ENCODE peak calls at places on chromosome 12, in six cellular contexts. E is thoracic aorta, I is IMR-90, D is body of pancreas, J is colonic mucosa, F is cardiac muscle cell. T is an unnamed sample.

GRCh38 chr12:123523518-123523917 is 10.0 kb downstream of the RILPL1 start:
- DNase-seq in E (no peak), I (no peak), D (no peak), J (no peak), F (no peak), T (no peak)

GRCh38 chr12:102120564-102120873 is 536 bp downstream of the PARPBP start:
- DNase-seq in E (no peak), I (no peak), D (no peak), J (no peak), F (no peak), T (no peak)

GRCh38 chr12:88969127-88969526 is 383.2 kb downstream of the DUSP6 start:
- DNase-seq in E (no peak), I (no peak), D (no peak), J (no peak), F (no peak), T (no peak)

GRCh38 chr12:47247418-47247817 is 167.7 kb upstream of the AMIGO2 start:
- DNase-seq in E (no peak), I (no peak), D (peak; percentile 74), J (peak; percentile 23), F (no peak), T (peak; percentile 6)

GRCh38 chr12:123076604-123077297 is 74.1 kb downstream of the PITPNM2 start:
- DNase-seq in E (no peak), I (no peak), D (no peak), J (no peak), F (no peak), T (peak; percentile 15)

GRCh38 chr12:121789800-121790748 is 3.4 kb downstream of the RHOF start:
- DNase-seq in E (no peak), I (peak; percentile 34), D (no peak), J (peak; percentile 61), F (peak; percentile 27), T (peak; percentile 71)

GRCh38 chr12:9798008-9798619 is 29.2 kb upstream of the KLRF1 start:
- DNase-seq in E (no peak), I (peak; percentile 56), D (peak; percentile 33), J (peak; percentile 48), F (peak; percentile 74), T (peak; percentile 82)

GRCh38 chr12:14952295-14952995 is 9.0 kb downstream of the ARHGDIB start:
- DNase-seq in E (no peak), I (peak; percentile 98), D (no peak), J (peak; percentile 30), F (peak; percentile 95), T (peak; percentile 44)

GRCh38 chr12:48007206-48007605 is 2.9 kb upstream of the COL2A1 start:
- DNase-seq in E (no peak), I (no peak), D (no peak), J (no peak), F (no peak), T (no peak)

GRCh38 chr12:3752741-3753486 is at the start of gene CRACR2A:
- DNase-seq in E (no peak), I (peak; percentile 31), D (peak; percentile 51), J (peak; percentile 79), F (peak; percentile 87), T (peak; percentile 55)

GRCh38 chr12:64826234-64826633 is 1.8 kb downstream of the TBC1D30 start:
- DNase-seq in E (no peak), I (peak; percentile 45), D (peak; percentile 67), J (peak; percentile 77), F (peak; percentile 76), T (peak; percentile 70)

GRCh38 chr12:54384591-54385041 is at the start of gene ZNF385A:
- DNase-seq in E (no peak), I (no peak), D (no peak), J (no peak), F (no peak), T (no peak)

GRCh38 chr12:544941-545635 is 85.3 kb downstream of the B4GALNT3 start:
- DNase-seq in E (no peak), I (no peak), D (no peak), J (no peak), F (no peak), T (no peak)

GRCh38 chr12:115102450-115102849 is 418.5 kb upstream of the TBX3 start:
- DNase-seq in E (no peak), I (no peak), D (no peak), J (no peak), F (no peak), T (no peak)

GRCh38 chr12:104712477-104712876 is 245.6 kb downstream of the SLC41A2 start:
- DNase-seq in E (no peak), I (peak; percentile 18), D (no peak), J (no peak), F (peak; percentile 65), T (no peak)

GRCh38 chr12:132284071-132284492 is 45.3 kb downstream of the GALNT9 start:
- DNase-seq in E (no peak), I (peak; percentile 12), D (no peak), J (no peak), F (peak; percentile 54), T (no peak)

GRCh38 chr12:74646831-74647230 is 109.2 kb downstream of the ATXN7L3B start:
- DNase-seq in E (no peak), I (no peak), D (no peak), J (no peak), F (peak; percentile 1), T (no peak)

GRCh38 chr12:48004039-48004940 is at the start of gene COL2A1:
- DNase-seq in E (no peak), I (peak; percentile 12), D (no peak), J (no peak), F (peak; percentile 14), T (no peak)

GRCh38 chr12:39341761-39342160 is 101.2 kb downstream of the KIF21A start:
- DNase-seq in E (no peak), I (no peak), D (no peak), J (no peak), F (no peak), T (no peak)

GRCh38 chr12:77946541-77947021 is 115.9 kb downstream of the NAV3 start:
- DNase-seq in E (no peak), I (peak; percentile 19), D (no peak), J (no peak), F (peak; percentile 58), T (no peak)

GRCh38 chr12:89083491-89083890 is 268.8 kb downstream of the DUSP6 start:
- DNase-seq in E (no peak), I (no peak), D (no peak), J (no peak), F (no peak), T (no peak)

GRCh38 chr12:120262852-120263724 is 2.4 kb downstream of the PXN start:
- DNase-seq in E (no peak), I (no peak), D (no peak), J (no peak), F (peak; percentile 43), T (no peak)

GRCh38 chr12:53045646-53046045 is 4.2 kb upstream of the TNS2 start:
- DNase-seq in E (no peak), I (no peak), D (peak; percentile 19), J (peak; percentile 30), F (peak; percentile 43), T (no peak)

GRCh38 chr12:10184261-10184843 is 5.5 kb downstream of the TMEM52B start:
- DNase-seq in E (no peak), I (peak; percentile 95), D (no peak), J (no peak), F (peak; percentile 69), T (no peak)

GRCh38 chr12:120972870-120973543 is 5.3 kb upstream of the HNF1A start:
- DNase-seq in E (no peak), I (no peak), D (no peak), J (no peak), F (no peak), T (peak; percentile 56)

GRCh38 chr12:19282133-19282532 is 152.6 kb downstream of the PLEKHA5 start:
- DNase-seq in E (no peak), I (no peak), D (no peak), J (no peak), F (no peak), T (no peak)

GRCh38 chr12:102811125-102811737 is 105.8 kb downstream of the PAH start:
- DNase-seq in E (no peak), I (no peak), D (peak; percentile 18), J (no peak), F (peak; percentile 6), T (no peak)

GRCh38 chr12:115194448-115194847 is 510.5 kb upstream of the TBX3 start:
- DNase-seq in E (no peak), I (no peak), D (no peak), J (no peak), F (no peak), T (no peak)

DNA sequence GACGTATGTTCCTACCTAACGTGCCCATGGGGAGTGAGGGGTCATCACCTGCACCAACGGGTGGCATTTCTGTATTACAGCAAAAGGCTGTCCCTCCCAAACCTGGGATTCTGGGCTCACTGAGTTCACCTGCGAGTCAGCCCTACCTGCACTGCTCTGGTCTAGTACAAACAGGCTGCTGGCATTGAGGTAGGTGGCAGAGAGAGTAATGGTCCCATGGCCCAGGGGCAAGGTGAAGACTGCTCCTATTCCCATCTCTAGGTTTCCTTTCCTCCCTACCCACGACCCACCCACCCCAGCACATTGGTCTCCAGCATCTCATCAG is 421 bp downstream of the SUOX start:
- DNase-seq in E (no peak), I (no peak), D (peak; percentile 33), J (peak; percentile 54), F (no peak), T (peak; percentile 47)
- H3K27ac ChIP-seq in E (peak overlapping the region; percentile 74), I (peak overlapping the region; percentile 66), D (peak overlapping the region; percentile 93), J (peak overlapping the region; percentile 88), F (peak overlapping the region; percentile 52), T (peak overlapping the region; percentile 83)

GRCh38 chr12:108563804-108564151 is 1.4 kb downstream of the ISCU start:
- DNase-seq in E (no peak), I (no peak), D (no peak), J (no peak), F (no peak), T (no peak)
- H3K4me1 ChIP-seq in E (peaks cover 25% of the 10 kb centered on the region), I (no peaks in the 10 kb centered on the region), D (peaks cover 53% of the 10 kb centered on the region), J (peaks cover 14% of the 10 kb centered on the region), F (no peaks in the 10 kb centered on the region), T (peaks cover 9% of the 10 kb centered on the region)

GRCh38 chr12:80218925-80219714 is 119.8 kb downstream of the OTOGL start:
- DNase-seq in E (no peak), I (no peak), D (no peak), J (no peak), F (no peak), T (peak; percentile 72)
- H3K27ac ChIP-seq in E (no peak overlapping the region), I (no peak overlapping the region), D (no peak overlapping the region), J (no peak overlapping the region), F (peak overlapping the region; percentile 93), T (no peak overlapping the region)

GRCh38 chr12:62908667-62909066 is 26.3 kb downstream of the PPM1H start:
- DNase-seq in E (no peak), I (no peak), D (no peak), J (no peak), F (no peak), T (no peak)

GRCh38 chr12:62910549-62911169 is 24.3 kb downstream of the PPM1H start:
- DNase-seq in E (no peak), I (no peak), D (no peak), J (no peak), F (no peak), T (peak; percentile 53)

GRCh38 chr12:62909340-62909739 is 25.6 kb downstream of the PPM1H start:
- DNase-seq in E (no peak), I (no peak), D (no peak), J (no peak), F (no peak), T (no peak)

GRCh38 chr12:62907067-62907466 is 27.9 kb downstream of the PPM1H start:
- DNase-seq in E (no peak), I (no peak), D (no peak), J (no peak), F (no peak), T (no peak)

DNA sequence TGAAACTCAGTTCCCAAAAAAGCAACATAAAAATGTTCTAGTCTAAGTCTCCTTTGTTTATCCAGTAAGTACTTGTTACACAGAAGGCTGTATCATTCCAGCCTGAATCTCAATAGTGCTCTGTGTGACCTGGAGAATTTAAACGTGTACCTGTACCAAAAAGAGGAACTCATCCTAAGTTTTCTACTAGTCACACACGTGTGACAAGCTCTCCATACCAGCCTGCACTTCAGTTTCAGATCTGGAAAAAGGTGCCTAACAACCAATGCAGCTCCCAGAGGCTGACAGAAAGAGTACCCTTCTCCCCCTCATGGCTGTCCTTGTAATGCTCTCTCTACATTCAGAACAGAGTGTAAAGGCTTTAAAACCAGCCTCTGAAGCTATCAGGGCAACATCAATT is 27.4 kb downstream of the PPM1H start:
- DNase-seq in E (no peak), I (no peak), D (no peak), J (no peak), F (no peak), T (no peak)
- H3K4me1 ChIP-seq in E (peaks cover 4% of the 10 kb centered on the region), I (no peaks in the 10 kb centered on the region), D (no peaks in the 10 kb centered on the region), J (no peaks in the 10 kb centered on the region), F (peaks cover 11% of the 10 kb centered on the region), T (no peaks in the 10 kb centered on the region)

T was measured in small intestine.